ENCODE peak calls at places on chromosomes 2 and 18, in ten cellular contexts. F, H, P, W, C, Q, B, G, R and J are unnamed samples.

GRCh38 chr18:46329736-46330246 is 225.6 kb downstream of the HAUS1 start:
- DNase-seq in Q (no peak), P (no peak), F (no peak), R (no peak), W (no peak), H (no peak), C (no peak), G (no peak), B (no peak), J (no peak)

GRCh38 chr18:32358075-32358474 is 112.6 kb downstream of the GAREM1 start:
- DNase-seq in P (peak; percentile 55), C (no peak), Q (no peak), B (no peak), G (no peak), H (peak; percentile 8), W (no peak), R (no peak), F (no peak), J (no peak)

GRCh38 chr2:138428710-138429440 is 72.7 kb upstream of the SPOPL start:
- DNase-seq in P (peak; percentile 30), Q (no peak), C (no peak), G (no peak), R (no peak), W (no peak), H (no peak), F (no peak), B (no peak), J (no peak)

GRCh38 chr2:238104521-238105311 is 4.6 kb downstream of the ESPNL start:
- DNase-seq in F (peak; percentile 36), Q (peak; percentile 41), R (peak; percentile 71), C (peak; percentile 60), B (no peak), W (peak; percentile 8), P (no peak), G (no peak), H (no peak), J (no peak)

GRCh38 chr2:203656522-203657287 is 49.7 kb upstream of the CD28 start:
- DNase-seq in C (peak; percentile 73), Q (peak; percentile 70), P (peak; percentile 17), F (no peak), B (peak; percentile 49), R (peak; percentile 68), G (peak; percentile 82), H (no peak), W (peak; percentile 54), J (no peak)

GRCh38 chr2:179412116-179412515 is 147.5 kb upstream of the SESTD1 start:
- DNase-seq in Q (no peak), C (no peak), F (no peak), R (no peak), B (no peak), W (no peak), P (no peak), H (no peak), G (no peak), J (no peak)

GRCh38 chr2:75311993-75312392 is 112.7 kb upstream of the TACR1 start:
- DNase-seq in G (no peak), H (no peak), F (no peak), P (peak; percentile 80), W (no peak), R (no peak), C (no peak), Q (no peak), B (no peak), J (no peak)

GRCh38 chr2:43482974-43483373 is 112.9 kb downstream of the THADA start:
- DNase-seq in G (no peak), R (no peak), Q (no peak), F (no peak), P (no peak), B (peak; percentile 66), W (no peak), H (no peak), C (no peak), J (no peak)

GRCh38 chr2:222375798-222376197 is 48.5 kb upstream of the SGPP2 start:
- DNase-seq in C (no peak), G (no peak), B (no peak), H (no peak), W (no peak), F (no peak), R (no peak), Q (no peak), P (no peak), J (no peak)

GRCh38 chr2:6986251-6986893 is 69.2 kb downstream of the RNF144A start:
- DNase-seq in C (no peak), F (no peak), G (no peak), H (no peak), P (peak; percentile 41), R (no peak), W (peak; percentile 81), B (no peak), Q (no peak), J (no peak)

GRCh38 chr2:171253900-171254447 is 93.3 kb upstream of the TLK1 start:
- DNase-seq in F (no peak), C (no peak), P (no peak), R (no peak), H (no peak), Q (no peak), W (no peak), G (no peak), B (no peak), J (no peak)

GRCh38 chr2:237482485-237482884 is 4.6 kb upstream of the MLPH start:
- DNase-seq in C (peak; percentile 94), W (peak; percentile 82), H (peak; percentile 22), R (peak; percentile 76), P (no peak), Q (peak; percentile 77), G (peak; percentile 89), F (peak; percentile 93), B (peak; percentile 93), J (no peak)

GRCh38 chr2:150101947-150102346 is 385.5 kb downstream of the RND3 start:
- DNase-seq in H (no peak), C (no peak), G (no peak), B (no peak), P (no peak), Q (no peak), W (no peak), R (no peak), F (no peak), J (no peak)

GRCh38 chr2:67808112-67808511 is 254.7 kb downstream of the C1D start:
- DNase-seq in Q (no peak), F (no peak), P (no peak), G (no peak), B (no peak), R (no peak), W (no peak), C (no peak), H (no peak), J (no peak)

DNA sequence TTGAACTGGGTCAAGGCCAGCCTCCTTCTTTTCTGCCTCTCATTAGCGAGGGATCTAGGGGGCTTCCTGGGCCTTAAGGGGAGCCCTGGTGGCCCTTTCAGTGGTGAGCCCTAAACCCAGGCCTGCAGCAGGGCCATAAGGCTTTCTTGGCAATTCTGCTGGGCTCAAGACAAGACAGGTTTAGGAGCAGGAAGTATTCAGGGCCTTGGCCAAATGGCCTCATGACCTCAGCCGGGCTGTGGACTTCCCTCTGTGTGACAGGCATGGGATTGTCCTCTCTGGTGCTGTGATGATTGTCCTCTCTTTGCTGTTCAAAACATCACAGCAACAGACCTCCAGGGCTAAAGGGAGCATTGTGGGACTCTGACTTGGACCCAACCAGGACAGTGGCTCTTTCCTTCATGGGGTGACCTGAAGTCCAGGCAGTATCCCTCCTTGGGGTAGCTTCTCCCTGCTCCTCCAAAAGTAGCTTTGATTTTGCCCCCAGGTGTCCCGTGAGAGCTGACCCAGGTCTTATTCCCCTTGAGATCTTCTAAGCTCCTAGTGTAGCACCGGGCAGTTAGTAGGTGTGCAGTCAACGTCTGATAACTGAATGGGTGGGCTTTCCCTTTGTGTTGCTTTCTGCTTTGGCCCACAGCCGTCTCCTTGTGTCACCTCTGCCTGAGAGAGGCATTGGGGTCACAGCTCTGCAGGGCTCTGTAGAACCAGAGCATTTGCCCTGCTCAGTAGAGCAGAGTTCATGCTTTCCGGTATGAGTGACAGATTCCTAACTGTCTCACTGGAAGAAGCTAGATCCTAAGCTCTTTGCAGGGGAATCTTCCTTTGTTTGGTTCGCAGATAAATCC is 14.7 kb downstream of the FOSL2 start:
- DNase-seq in F (peak; percentile 54), R (no peak), Q (peak; percentile 48), G (no peak), H (no peak), P (no peak), W (no peak), C (peak; percentile 23), B (no peak), J (no peak)
- H3K4me1 ChIP-seq in F (peaks cover 41% of the 10 kb centered on the region), R (no peaks in the 10 kb centered on the region), Q (no peaks in the 10 kb centered on the region), G (peaks cover 13% of the 10 kb centered on the region), H (no peaks in the 10 kb centered on the region), P (no peaks in the 10 kb centered on the region), W (peaks cover 10% of the 10 kb centered on the region), C (peaks cover 66% of the 10 kb centered on the region), B (peaks cover 51% of the 10 kb centered on the region), J (peaks cover 47% of the 10 kb centered on the region)

GRCh38 chr2:26933638-26934334 is 36.7 kb upstream of the MAPRE3 start:
- DNase-seq in H (no peak), B (no peak), Q (no peak), P (no peak), W (no peak), F (no peak), C (no peak), R (no peak), G (no peak), J (no peak)
- H3K36me3 ChIP-seq in H (no peaks in the 10 kb centered on the region), B (no peaks in the 10 kb centered on the region), Q (no peaks in the 10 kb centered on the region), P (no peaks in the 10 kb centered on the region), W (no peaks in the 10 kb centered on the region), F (no peaks in the 10 kb centered on the region), C (no peaks in the 10 kb centered on the region), R (no peaks in the 10 kb centered on the region), G (no peaks in the 10 kb centered on the region), J (no peaks in the 10 kb centered on the region)

GRCh38 chr2:174682578-174683391 is 81.5 kb downstream of the CHRNA1 start:
- DNase-seq in R (peak; percentile 94), P (peak; percentile 82), H (peak; percentile 76), C (peak; percentile 83), Q (peak; percentile 71), B (no peak), F (peak; percentile 80), G (peak; percentile 50), W (peak; percentile 67), J (peak; percentile 79)

GRCh38 chr2:174680221-174680620 is 82.6 kb upstream of the WIPF1 start:
- DNase-seq in R (no peak), B (no peak), H (no peak), Q (no peak), C (no peak), F (no peak), W (no peak), G (no peak), P (no peak), J (no peak)

GRCh38 chr2:174683392-174683759 is 80.9 kb downstream of the CHRNA1 start:
- DNase-seq in B (no peak), H (peak; percentile 20), Q (no peak), P (peak; percentile 55), F (no peak), R (no peak), C (no peak), G (no peak), W (no peak), J (peak; percentile 52)

GRCh38 chr2:174681983-174682577 is 82.2 kb downstream of the CHRNA1 start:
- DNase-seq in B (no peak), Q (peak; percentile 65), W (peak; percentile 30), G (no peak), C (peak; percentile 76), P (peak; percentile 64), H (peak; percentile 55), F (peak; percentile 69), R (peak; percentile 87), J (peak; percentile 80)

GRCh38 chr2:174681099-174681982 is 82.9 kb downstream of the CHRNA1 start:
- DNase-seq in W (no peak), H (peak; percentile 28), P (peak; percentile 48), F (no peak), R (no peak), Q (no peak), G (no peak), C (no peak), B (peak; percentile 30), J (no peak)
- H3K4me3 ChIP-seq in W (peak overlapping the region; percentile 42), H (peak overlapping the region; percentile 77), P (peak overlapping the region; percentile 80), F (peak overlapping the region; percentile 79), R (peak overlapping the region; percentile 86), Q (peak overlapping the region; percentile 96), G (peak overlapping the region; percentile 89), C (peak overlapping the region; percentile 89), B (peak overlapping the region; percentile 64), J (peak overlapping the region; percentile 96)

GRCh38 chr18:51032193-51032592 is 2.2 kb downstream of the SMAD4 start:
- DNase-seq in F (no peak), P (no peak), G (no peak), C (no peak), R (no peak), H (no peak), W (no peak), B (no peak), Q (no peak), J (no peak)
- H3K4me1 ChIP-seq in F (peaks cover 68% of the 10 kb centered on the region), P (peaks cover 63% of the 10 kb centered on the region), G (peaks cover 7% of the 10 kb centered on the region), C (peaks cover 60% of the 10 kb centered on the region), R (peaks cover 6% of the 10 kb centered on the region), H (peaks cover 26% of the 10 kb centered on the region), W (peaks cover 80% of the 10 kb centered on the region), B (peaks cover 72% of the 10 kb centered on the region), Q (peaks cover 7% of the 10 kb centered on the region), J (peaks cover 11% of the 10 kb centered on the region)